ENCODE peak calls at places on chromosomes 16 and 17, in seven cellular contexts. G is mesenchymal stem cell, N is mesendoderm, J is trophoblast cell, Q is H9, X is IMR-90, E is H1. O is an unnamed sample.

GRCh38 chr16:70696952-70697600 is 11.2 kb upstream of the MTSS2 start:
- DNase-seq in G (no peak), N (peak), J (peak), Q (no peak), X (no peak), E (no peak), O (no peak)

GRCh38 chr16:57682809-57683318 is 11.7 kb upstream of the DRC7 start:
- DNase-seq in G (no peak), N (peak), J (no peak), Q (no peak), X (no peak), E (no peak), O (no peak)

GRCh38 chr16:30005341-30006094 is 5.3 kb downstream of the DOC2A start:
- DNase-seq in G (peak), N (peak), J (peak), Q (no peak), X (peak), E (no peak), O (no peak)

GRCh38 chr17:40063034-40063765 is 435 bp downstream of the THRA start:
- DNase-seq in G (peak), N (peak), J (no peak), Q (peak), X (no peak), E (no peak), O (no peak)

GRCh38 chr17:42554250-42555121 is 1.8 kb downstream of the HSD17B1 start:
- DNase-seq in G (peak), N (peak), J (peak), Q (peak), X (peak), E (no peak), O (peak)

GRCh38 chr16:89700649-89701424 is 668 bp downstream of the SPATA2L start:
- DNase-seq in G (peak), N (peak), J (peak), Q (peak), X (peak), E (no peak), O (no peak)

GRCh38 chr17:40555296-40556190 is 9.7 kb downstream of the CCR7 start:
- DNase-seq in G (no peak), N (no peak), J (peak), Q (no peak), X (no peak), E (no peak), O (no peak)

GRCh38 chr16:54931041-54931756 is 534 bp downstream of the IRX5 start:
- DNase-seq in G (peak), N (peak), J (no peak), Q (peak), X (no peak), E (no peak), O (peak)

GRCh38 chr16:70473446-70474319 is 19.3 kb downstream of the FCSK start:
- DNase-seq in G (no peak), N (no peak), J (no peak), Q (no peak), X (no peak), E (no peak), O (no peak)

GRCh38 chr16:23085949-23086348 is 63.3 kb downstream of the USP31 start:
- DNase-seq in G (no peak), N (no peak), J (no peak), Q (no peak), X (no peak), E (no peak), O (no peak)

GRCh38 chr16:12535535-12536411 is 267.9 kb downstream of the CPPED1 start:
- DNase-seq in G (no peak), N (peak), J (no peak), Q (peak), X (no peak), E (no peak), O (peak)

GRCh38 chr16:48235058-48235555 is 9.0 kb upstream of the LONP2 start:
- DNase-seq in G (no peak), N (peak), J (peak), Q (no peak), X (no peak), E (no peak), O (no peak)

GRCh38 chr16:53775106-53775820 is 71.3 kb downstream of the FTO start:
- DNase-seq in G (peak), N (peak), J (peak), Q (no peak), X (no peak), E (no peak), O (no peak)

GRCh38 chr17:2277430-2278170 is 26.0 kb downstream of the SMG6 start:
- DNase-seq in G (no peak), N (no peak), J (no peak), Q (no peak), X (no peak), E (no peak), O (no peak)

GRCh38 chr17:41308918-41309359 is at the start of gene KRTAP16-1:
- DNase-seq in G (no peak), N (no peak), J (no peak), Q (no peak), X (no peak), E (no peak), O (no peak)

GRCh38 chr17:8277317-8277716 is 11.2 kb upstream of the RANGRF start:
- DNase-seq in G (no peak), N (no peak), J (no peak), Q (no peak), X (no peak), E (no peak), O (no peak)
- H2BK120ac ChIP-seq in G (no peak), N (no peak), J (no peak), Q (no peak), X (no peak), E (no peak), O (no peak)

DNA sequence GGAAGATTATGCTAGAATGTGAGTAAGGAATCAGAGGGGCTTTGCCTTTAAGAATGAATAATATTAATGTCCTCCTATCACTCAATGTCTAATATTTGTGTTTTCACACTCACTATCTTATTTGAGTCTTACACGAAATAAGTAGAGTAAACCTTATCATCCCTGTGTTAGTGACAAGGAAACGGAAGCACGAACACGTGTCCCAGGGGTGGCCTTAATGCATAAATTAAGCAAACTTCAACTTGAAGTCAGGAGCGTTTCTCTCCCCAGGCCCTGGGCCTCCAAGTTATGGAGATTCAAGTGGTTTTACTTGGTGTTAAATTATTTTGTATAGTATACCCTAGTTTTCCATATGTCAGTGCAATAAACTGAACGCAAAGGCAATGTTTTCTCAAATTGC is 96.0 kb downstream of the WDR59 start:
- DNase-seq in G (no peak), N (no peak), J (no peak), Q (no peak), X (no peak), E (no peak), O (no peak)
- H2BK120ac ChIP-seq in G (no peak), N (no peak), J (no peak), Q (no peak), X (no peak), E (no peak), O (no peak)

GRCh38 chr17:45430006-45430737 is 2.5 kb downstream of the ARHGAP27 start:
- DNase-seq in G (no peak), N (no peak), J (no peak), Q (peak), X (no peak), E (no peak), O (no peak)

GRCh38 chr17:45432405-45433113 is at the start of gene ARHGAP27:
- DNase-seq in G (peak), N (peak), J (peak), Q (peak), X (no peak), E (no peak), O (no peak)

GRCh38 chr17:45433136-45433535 is 466 bp upstream of the ARHGAP27 start:
- DNase-seq in G (no peak), N (no peak), J (no peak), Q (no peak), X (no peak), E (no peak), O (no peak)

GRCh38 chr17:45430738-45431530 is 1.7 kb downstream of the ARHGAP27 start:
- DNase-seq in G (peak), N (peak), J (peak), Q (peak), X (no peak), E (no peak), O (no peak)

DNA sequence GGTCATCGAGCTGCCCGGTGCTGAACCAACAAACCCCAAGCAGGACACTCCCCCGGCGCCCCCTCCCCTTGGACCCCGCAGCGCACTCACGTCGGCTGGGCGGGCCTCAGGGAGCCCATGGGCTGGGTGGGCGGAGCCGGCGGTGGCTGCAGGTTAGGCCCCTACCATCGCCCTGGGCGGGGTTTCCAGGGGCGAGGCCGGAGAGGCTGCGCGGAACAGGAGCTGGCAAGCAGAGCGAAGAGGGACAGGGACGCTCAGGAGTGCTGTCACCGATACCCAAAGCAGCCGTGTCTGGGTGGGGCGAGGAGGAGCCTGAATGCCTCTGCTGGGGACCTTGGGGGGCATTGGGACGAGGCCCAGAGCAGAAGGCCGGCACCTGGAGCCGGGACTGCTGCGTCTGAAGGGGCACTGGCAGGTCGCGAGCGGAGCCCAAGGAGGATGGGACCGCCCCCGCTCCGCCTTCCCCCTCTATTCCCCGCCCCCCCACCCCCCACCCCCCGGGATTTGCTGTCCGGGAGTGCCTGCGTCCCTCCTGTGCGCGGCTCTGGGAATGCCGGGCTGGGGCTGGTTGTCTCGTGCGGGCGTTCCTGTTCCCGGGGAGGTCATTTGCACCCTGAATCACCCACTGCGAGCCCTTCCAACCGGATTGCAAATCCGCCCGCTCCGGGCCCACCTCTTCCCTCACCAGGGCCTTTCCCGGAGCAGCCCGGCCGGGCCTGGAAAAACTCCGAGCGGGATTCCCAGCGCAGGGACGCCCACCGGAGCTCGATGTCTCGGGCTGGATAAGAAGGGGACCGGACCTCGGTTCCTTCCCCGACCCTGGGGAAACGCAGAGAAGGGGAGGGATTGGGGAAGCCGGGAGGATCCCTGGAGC is 902 bp downstream of the ARHGAP27 start:
- DNase-seq in G (peak), N (peak), J (peak), Q (peak), X (peak), E (peak), O (no peak)
- H2BK120ac ChIP-seq in G (no peak), N (no peak), J (peak), Q (no peak), X (no peak), E (no peak), O (no peak)

DNA sequence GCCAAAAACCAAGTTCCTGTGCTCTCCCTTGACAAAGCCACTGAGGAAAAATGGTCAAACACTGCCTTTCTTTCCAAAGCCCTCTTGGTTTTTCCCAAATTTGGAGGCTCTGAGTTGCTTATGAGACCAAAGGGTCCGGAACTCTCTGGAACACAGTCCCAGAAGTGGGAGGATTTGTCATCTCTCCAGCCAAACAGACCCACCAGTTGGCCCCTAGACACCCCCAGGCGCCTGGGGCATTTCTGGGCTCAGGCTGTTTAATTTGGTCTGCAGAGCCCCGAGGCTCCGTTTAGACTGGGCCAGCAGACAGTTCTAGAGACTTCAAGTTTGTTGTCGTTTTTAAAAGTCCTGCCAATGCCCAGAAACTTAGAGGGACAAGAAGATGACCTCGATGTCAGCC is 239.1 kb downstream of the SEC14L1 start:
- DNase-seq in G (no peak), N (no peak), J (no peak), Q (no peak), X (no peak), E (no peak), O (no peak)
- H2BK120ac ChIP-seq in G (no peak), N (no peak), J (no peak), Q (no peak), X (no peak), E (no peak), O (no peak)

GRCh38 chr17:67503184-67503583 is 126.1 kb downstream of the PITPNC1 start:
- DNase-seq in G (no peak), N (no peak), J (no peak), Q (peak), X (peak), E (no peak), O (no peak)
- H2BK120ac ChIP-seq in G (no peak), N (no peak), J (no peak), Q (no peak), X (no peak), E (no peak), O (no peak)

GRCh38 chr17:17672453-17673368 is 8.5 kb upstream of the RAI1 start:
- DNase-seq in G (no peak), N (peak), J (no peak), Q (no peak), X (no peak), E (no peak), O (no peak)

GRCh38 chr17:17675925-17676534 is 5.2 kb upstream of the RAI1 start:
- DNase-seq in G (peak), N (peak), J (peak), Q (peak), X (peak), E (no peak), O (no peak)

GRCh38 chr17:17677299-17678040 is 3.8 kb upstream of the RAI1 start:
- DNase-seq in G (no peak), N (no peak), J (no peak), Q (no peak), X (no peak), E (no peak), O (no peak)

GRCh38 chr17:17676752-17677151 is 4.5 kb upstream of the RAI1 start:
- DNase-seq in G (no peak), N (no peak), J (no peak), Q (no peak), X (no peak), E (no peak), O (no peak)

GRCh38 chr17:17675416-17675815 is 5.8 kb upstream of the RAI1 start:
- DNase-seq in G (no peak), N (no peak), J (no peak), Q (no peak), X (no peak), E (no peak), O (no peak)
- H2BK120ac ChIP-seq in G (no peak), N (no peak), J (no peak), Q (no peak), X (no peak), E (no peak), O (no peak)

GRCh38 chr16:87061521-87061920 is 255.7 kb downstream of the C16orf95 start:
- DNase-seq in G (no peak), N (no peak), J (no peak), Q (no peak), X (no peak), E (no peak), O (no peak)
- H2BK120ac ChIP-seq in G (no peak), N (no peak), J (no peak), Q (no peak), X (no peak), E (no peak), O (no peak)

GRCh38 chr17:81448442-81448841 is 53.2 kb downstream of the BAHCC1 start:
- DNase-seq in G (no peak), N (no peak), J (no peak), Q (no peak), X (no peak), E (no peak), O (no peak)
- H2BK120ac ChIP-seq in G (no peak), N (no peak), J (no peak), Q (no peak), X (no peak), E (no peak), O (peak)

DNA sequence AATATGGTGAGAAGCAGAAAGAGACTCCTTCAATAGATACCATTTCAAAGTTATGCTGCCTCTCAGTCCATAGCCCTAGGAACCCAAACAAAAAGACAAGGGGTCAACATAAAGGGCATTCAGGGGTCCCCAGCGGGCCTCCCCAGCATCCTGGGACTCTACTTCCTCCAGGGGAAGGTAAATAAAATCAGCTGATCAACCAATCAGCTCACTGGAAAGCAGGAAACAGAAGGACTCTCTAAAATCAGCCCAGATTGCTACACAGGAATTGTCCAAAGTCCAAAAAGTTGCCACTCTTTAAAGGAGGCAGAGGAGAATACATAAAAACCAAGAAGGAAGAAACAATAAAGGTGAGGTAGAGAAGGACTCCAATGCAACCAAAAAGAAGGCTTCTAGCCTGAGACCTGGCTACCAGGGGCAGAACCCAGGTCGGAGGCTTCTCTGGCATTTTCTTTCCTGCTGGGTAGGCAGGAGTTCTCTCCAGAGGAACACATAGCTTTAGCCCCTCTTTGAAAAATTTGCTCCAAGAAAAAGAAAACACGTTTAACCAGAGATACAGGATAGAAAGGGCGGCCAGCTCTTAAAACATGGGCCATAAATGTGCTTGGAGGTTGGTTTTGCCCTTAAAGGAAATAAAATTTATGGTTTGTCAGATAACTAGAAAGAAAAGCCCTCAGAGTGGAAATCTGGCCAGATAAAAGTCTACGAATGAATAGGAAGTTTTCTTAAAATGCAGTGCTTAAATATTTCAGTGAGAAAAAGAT is 404.6 kb downstream of the SOX9 start:
- DNase-seq in G (no peak), N (no peak), J (no peak), Q (no peak), X (no peak), E (no peak), O (no peak)
- H2BK120ac ChIP-seq in G (no peak), N (no peak), J (no peak), Q (no peak), X (no peak), E (no peak), O (no peak)

GRCh38 chr16:4607841-4608703 is 6.6 kb downstream of the UBALD1 start:
- DNase-seq in G (no peak), N (no peak), J (no peak), Q (no peak), X (no peak), E (no peak), O (no peak)
- H2BK120ac ChIP-seq in G (no peak), N (no peak), J (no peak), Q (no peak), X (no peak), E (no peak), O (no peak)

O was measured in neuronal stem cell.